ENCODE peak calls at places on chromosomes 12 and 14, in seven cellular contexts. One of them, this sample, is unnamed. For H3K9me3, the result is how much of the 10 kb centered on the place peaks cover.

GRCh38 chr14:52961060-52961639 is 10.3 kb upstream of the FERMT2 start:
- DNase-seq in right cardiac atrium: peak
- DNase-seq in neuronal stem cell: no peak
- DNase-seq in fibroblast of lung: peak
- DNase-seq in cardiac muscle cell: peak
- DNase-seq in A549: peak
- DNase-seq in HCT116: peak
- DNase-seq in this sample: peak

GRCh38 chr14:40899435-40899834 is 707.2 kb upstream of the LRFN5 start:
- DNase-seq in cardiac muscle cell: no peak
- DNase-seq in right cardiac atrium: no peak
- DNase-seq in neuronal stem cell: no peak
- DNase-seq in HCT116: no peak
- DNase-seq in fibroblast of lung: no peak
- DNase-seq in A549: no peak
- DNase-seq in this sample: no peak

GRCh38 chr14:48398675-48399282 is 723.4 kb upstream of the MDGA2 start:
- DNase-seq in fibroblast of lung: peak
- DNase-seq in A549: peak
- DNase-seq in neuronal stem cell: peak
- DNase-seq in right cardiac atrium: no peak
- DNase-seq in cardiac muscle cell: peak
- DNase-seq in HCT116: peak
- DNase-seq in this sample: no peak

GRCh38 chr14:95431199-95432145 is 85.0 kb downstream of the SYNE3 start:
- DNase-seq in neuronal stem cell: peak
- DNase-seq in HCT116: no peak
- DNase-seq in cardiac muscle cell: peak
- DNase-seq in right cardiac atrium: no peak
- DNase-seq in fibroblast of lung: peak
- DNase-seq in A549: peak
- DNase-seq in this sample: no peak

GRCh38 chr14:65910108-65910507 is 497.6 kb downstream of the FUT8 start:
- DNase-seq in A549: peak
- DNase-seq in cardiac muscle cell: no peak
- DNase-seq in HCT116: no peak
- DNase-seq in neuronal stem cell: no peak
- DNase-seq in fibroblast of lung: peak
- DNase-seq in right cardiac atrium: no peak
- DNase-seq in this sample: no peak

GRCh38 chr12:100399095-100399494 is 42.2 kb downstream of the SLC17A8 start:
- DNase-seq in neuronal stem cell: no peak
- DNase-seq in right cardiac atrium: no peak
- DNase-seq in A549: no peak
- DNase-seq in HCT116: no peak
- DNase-seq in fibroblast of lung: no peak
- DNase-seq in cardiac muscle cell: no peak
- DNase-seq in this sample: no peak

GRCh38 chr12:102564026-102564425 is 83.7 kb upstream of the IGF1 start:
- DNase-seq in fibroblast of lung: no peak
- DNase-seq in right cardiac atrium: no peak
- DNase-seq in HCT116: no peak
- DNase-seq in cardiac muscle cell: no peak
- DNase-seq in neuronal stem cell: no peak
- DNase-seq in A549: no peak
- DNase-seq in this sample: no peak

GRCh38 chr12:82378997-82379396 is 20.7 kb downstream of the METTL25 start:
- DNase-seq in cardiac muscle cell: no peak
- DNase-seq in neuronal stem cell: no peak
- DNase-seq in fibroblast of lung: no peak
- DNase-seq in A549: no peak
- DNase-seq in right cardiac atrium: no peak
- DNase-seq in HCT116: no peak
- DNase-seq in this sample: no peak

GRCh38 chr12:70468741-70469140 is 102.7 kb downstream of the KCNMB4 start:
- DNase-seq in cardiac muscle cell: no peak
- DNase-seq in fibroblast of lung: no peak
- DNase-seq in HCT116: no peak
- DNase-seq in right cardiac atrium: no peak
- DNase-seq in A549: no peak
- DNase-seq in neuronal stem cell: no peak
- DNase-seq in this sample: no peak

GRCh38 chr12:127169321-127170270 is 1097.4 kb upstream of the TMEM132C start:
- DNase-seq in HCT116: no peak
- DNase-seq in right cardiac atrium: no peak
- DNase-seq in A549: no peak
- DNase-seq in neuronal stem cell: no peak
- DNase-seq in fibroblast of lung: no peak
- DNase-seq in cardiac muscle cell: no peak
- DNase-seq in this sample: no peak

GRCh38 chr14:91624757-91625156 is 107.1 kb downstream of the CATSPERB start:
- DNase-seq in neuronal stem cell: no peak
- DNase-seq in right cardiac atrium: no peak
- DNase-seq in cardiac muscle cell: no peak
- DNase-seq in HCT116: no peak
- DNase-seq in A549: no peak
- DNase-seq in fibroblast of lung: no peak
- DNase-seq in this sample: no peak

GRCh38 chr12:3837049-3837448 is 36.1 kb downstream of the PARP11 start:
- DNase-seq in right cardiac atrium: no peak
- DNase-seq in fibroblast of lung: no peak
- DNase-seq in A549: no peak
- DNase-seq in cardiac muscle cell: peak
- DNase-seq in neuronal stem cell: no peak
- DNase-seq in HCT116: no peak
- DNase-seq in this sample: no peak

GRCh38 chr14:51552768-51553426 is 98.8 kb upstream of the FRMD6 start:
- DNase-seq in HCT116: no peak
- DNase-seq in fibroblast of lung: no peak
- DNase-seq in A549: no peak
- DNase-seq in right cardiac atrium: peak
- DNase-seq in neuronal stem cell: no peak
- DNase-seq in cardiac muscle cell: peak
- DNase-seq in this sample: no peak

GRCh38 chr12:116534341-116535121 is 24.6 kb upstream of the MAP1LC3B2 start:
- DNase-seq in fibroblast of lung: peak
- DNase-seq in cardiac muscle cell: no peak
- DNase-seq in right cardiac atrium: no peak
- DNase-seq in HCT116: no peak
- DNase-seq in neuronal stem cell: no peak
- DNase-seq in A549: no peak
- DNase-seq in this sample: no peak

GRCh38 chr14:34933301-34933700 is 49.5 kb upstream of the SRP54 start:
- DNase-seq in right cardiac atrium: no peak
- DNase-seq in HCT116: no peak
- DNase-seq in fibroblast of lung: no peak
- DNase-seq in cardiac muscle cell: no peak
- DNase-seq in neuronal stem cell: no peak
- DNase-seq in A549: no peak
- DNase-seq in this sample: no peak

GRCh38 chr12:111635524-111635923 is 36.4 kb upstream of the ATXN2 start:
- DNase-seq in fibroblast of lung: peak
- DNase-seq in right cardiac atrium: no peak
- DNase-seq in cardiac muscle cell: no peak
- DNase-seq in HCT116: no peak
- DNase-seq in A549: no peak
- DNase-seq in neuronal stem cell: no peak
- DNase-seq in this sample: no peak

GRCh38 chr12:27178723-27179398 is 65.2 kb upstream of the STK38L start:
- DNase-seq in A549: no peak
- DNase-seq in fibroblast of lung: peak
- DNase-seq in cardiac muscle cell: no peak
- DNase-seq in HCT116: no peak
- DNase-seq in neuronal stem cell: no peak
- DNase-seq in right cardiac atrium: no peak
- DNase-seq in this sample: no peak

GRCh38 chr12:117342682-117343081 is 18.7 kb downstream of the NOS1 start:
- DNase-seq in A549: no peak
- DNase-seq in cardiac muscle cell: no peak
- DNase-seq in right cardiac atrium: no peak
- DNase-seq in fibroblast of lung: no peak
- DNase-seq in neuronal stem cell: no peak
- DNase-seq in HCT116: no peak
- DNase-seq in this sample: no peak

DNA sequence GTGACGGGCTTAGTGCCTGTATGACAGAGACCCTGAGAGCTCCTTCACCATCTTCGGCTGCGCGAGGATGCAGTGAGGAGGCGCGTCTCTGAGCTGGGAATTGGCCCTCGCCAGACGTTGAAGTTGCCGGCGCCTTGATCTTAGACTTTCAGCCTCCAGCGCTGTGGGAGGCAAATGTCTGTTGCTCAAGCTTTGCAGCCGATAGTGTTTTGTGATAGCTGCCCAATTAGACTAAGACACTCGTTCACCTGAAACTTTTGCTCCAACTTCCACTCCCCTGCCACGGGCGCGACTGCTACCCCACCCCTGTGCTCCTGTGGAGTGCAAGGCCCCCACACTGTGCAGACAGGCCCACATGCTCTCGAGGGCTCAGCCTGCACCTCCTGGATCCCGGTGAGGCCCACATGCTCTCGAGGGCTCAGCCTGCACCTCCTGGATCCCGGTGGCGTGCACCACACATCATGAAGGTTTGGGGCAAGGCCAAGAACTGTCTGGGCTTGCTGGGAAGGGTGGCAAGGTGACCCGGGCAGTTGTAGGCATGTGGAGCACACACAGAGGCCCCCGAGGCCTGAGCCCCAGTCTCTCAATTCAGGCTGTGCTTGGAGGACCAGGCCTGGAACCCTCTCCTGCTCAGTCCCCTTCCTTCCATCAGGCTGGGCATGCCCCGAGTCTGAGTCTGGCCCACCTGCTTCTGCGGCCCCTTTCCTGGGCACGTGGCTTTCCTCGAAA is 324.6 kb downstream of the TMEM121 start:
- DNase-seq in fibroblast of lung: no peak
- DNase-seq in HCT116: no peak
- DNase-seq in neuronal stem cell: no peak
- DNase-seq in right cardiac atrium: no peak
- DNase-seq in cardiac muscle cell: no peak
- DNase-seq in A549: no peak
- DNase-seq in this sample: no peak
- H3K9me3 ChIP-seq in fibroblast of lung: under half
- H3K9me3 ChIP-seq in HCT116: under half
- H3K9me3 ChIP-seq in neuronal stem cell: under half
- H3K9me3 ChIP-seq in right cardiac atrium: under half
- H3K9me3 ChIP-seq in cardiac muscle cell: under half
- H3K9me3 ChIP-seq in A549: under half
- H3K9me3 ChIP-seq in this sample: under half

GRCh38 chr14:106875503-106875902 is 1349.1 kb downstream of the TMEM121 start:
- DNase-seq in A549: no peak
- DNase-seq in HCT116: no peak
- DNase-seq in cardiac muscle cell: no peak
- DNase-seq in fibroblast of lung: no peak
- DNase-seq in right cardiac atrium: peak
- DNase-seq in neuronal stem cell: no peak
- DNase-seq in this sample: peak
- H3K9me3 ChIP-seq in A549: under half
- H3K9me3 ChIP-seq in HCT116: under half
- H3K9me3 ChIP-seq in cardiac muscle cell: under half
- H3K9me3 ChIP-seq in fibroblast of lung: under half
- H3K9me3 ChIP-seq in right cardiac atrium: under half
- H3K9me3 ChIP-seq in neuronal stem cell: under half
- H3K9me3 ChIP-seq in this sample: under half

DNA sequence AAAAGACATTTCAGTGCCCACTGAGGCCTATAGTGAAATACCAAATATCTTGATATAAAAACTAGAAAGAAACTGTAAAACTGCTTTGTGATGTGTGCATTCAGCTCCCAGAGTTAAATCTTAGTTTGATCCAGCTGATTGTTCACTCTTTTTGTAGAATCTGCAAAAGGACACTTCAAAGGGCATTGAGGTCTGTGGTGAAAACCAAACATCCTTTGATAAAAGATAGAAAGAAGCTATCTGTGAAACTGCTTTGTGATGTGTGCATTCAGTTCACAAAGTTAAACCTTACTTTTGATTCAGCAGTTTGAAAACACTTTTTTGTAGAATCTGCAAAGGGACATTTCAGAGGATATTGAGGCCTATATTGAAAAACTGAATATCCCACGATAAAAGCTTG is 290.7 kb upstream of the ALG10B start:
- DNase-seq in fibroblast of lung: no peak
- DNase-seq in cardiac muscle cell: no peak
- DNase-seq in A549: no peak
- DNase-seq in HCT116: no peak
- DNase-seq in right cardiac atrium: no peak
- DNase-seq in neuronal stem cell: no peak
- DNase-seq in this sample: no peak
- H3K9me3 ChIP-seq in fibroblast of lung: under half
- H3K9me3 ChIP-seq in cardiac muscle cell: under half
- H3K9me3 ChIP-seq in A549: under half
- H3K9me3 ChIP-seq in HCT116: under half
- H3K9me3 ChIP-seq in right cardiac atrium: under half
- H3K9me3 ChIP-seq in neuronal stem cell: under half
- H3K9me3 ChIP-seq in this sample: under half

GRCh38 chr12:40181490-40181889 is 43.3 kb upstream of the LRRK2 start:
- DNase-seq in neuronal stem cell: no peak
- DNase-seq in fibroblast of lung: no peak
- DNase-seq in cardiac muscle cell: no peak
- DNase-seq in HCT116: no peak
- DNase-seq in A549: no peak
- DNase-seq in right cardiac atrium: no peak
- DNase-seq in this sample: no peak
- H3K9me3 ChIP-seq in neuronal stem cell: under half
- H3K9me3 ChIP-seq in fibroblast of lung: under half
- H3K9me3 ChIP-seq in cardiac muscle cell: under half
- H3K9me3 ChIP-seq in HCT116: under half
- H3K9me3 ChIP-seq in A549: under half
- H3K9me3 ChIP-seq in right cardiac atrium: under half
- H3K9me3 ChIP-seq in this sample: under half

GRCh38 chr14:106530423-106531107 is 1004.2 kb downstream of the TMEM121 start:
- DNase-seq in cardiac muscle cell: no peak
- DNase-seq in A549: no peak
- DNase-seq in HCT116: no peak
- DNase-seq in fibroblast of lung: no peak
- DNase-seq in neuronal stem cell: no peak
- DNase-seq in right cardiac atrium: peak
- DNase-seq in this sample: peak
- H3K9me3 ChIP-seq in cardiac muscle cell: under half
- H3K9me3 ChIP-seq in A549: under half
- H3K9me3 ChIP-seq in HCT116: under half
- H3K9me3 ChIP-seq in fibroblast of lung: under half
- H3K9me3 ChIP-seq in neuronal stem cell: under half
- H3K9me3 ChIP-seq in right cardiac atrium: under half
- H3K9me3 ChIP-seq in this sample: under half

GRCh38 chr12:132921685-132922084 is 34.3 kb upstream of the CHFR start:
- DNase-seq in HCT116: peak
- DNase-seq in neuronal stem cell: no peak
- DNase-seq in fibroblast of lung: no peak
- DNase-seq in right cardiac atrium: no peak
- DNase-seq in cardiac muscle cell: no peak
- DNase-seq in A549: no peak
- DNase-seq in this sample: no peak
- H3K9me3 ChIP-seq in HCT116: under half
- H3K9me3 ChIP-seq in neuronal stem cell: half or more
- H3K9me3 ChIP-seq in fibroblast of lung: under half
- H3K9me3 ChIP-seq in right cardiac atrium: under half
- H3K9me3 ChIP-seq in cardiac muscle cell: under half
- H3K9me3 ChIP-seq in A549: half or more
- H3K9me3 ChIP-seq in this sample: under half